ENCODE peak calls at places on chromosomes 4 and X, in eight cellular contexts. D is EL, P is neural crest cell, H is ascending aorta, A is activated gamma-delta T cell treated with Interleukin-2 at 50 U/mL for 16 hours, C is body of pancreas, M is tibial artery, F is mesendoderm. S is an unnamed sample.

GRCh38 chr4:159048166-159048886 is 54.6 kb upstream of the RAPGEF2 start:
- DNase-seq in D (peak; percentile 66), P (peak; percentile 23), H (peak; percentile 81), A (no peak), C (peak; percentile 76), M (peak; percentile 57), F (peak; percentile 62), S (peak; percentile 74)

GRCh38 chrX:155086202-155086840 is 15.0 kb downstream of the BRCC3 start:
- DNase-seq in D (peak; percentile 31), P (peak; percentile 14), H (no peak), A (peak; percentile 22), C (peak; percentile 56), M (no peak), F (peak; percentile 64), S (peak; percentile 30)

GRCh38 chr4:71148545-71148944 is 155.1 kb downstream of the DCK start:
- DNase-seq in D (no peak), P (no peak), H (no peak), A (no peak), C (no peak), M (no peak), F (no peak), S (no peak)

GRCh38 chr4:16227462-16227868 is 1.2 kb upstream of the TAPT1 start:
- DNase-seq in D (peak; percentile 21), P (no peak), H (peak; percentile 74), A (no peak), C (peak; percentile 43), M (peak; percentile 34), F (peak; percentile 51), S (peak; percentile 51)

GRCh38 chrX:30015440-30015839 is 199.9 kb upstream of the MAGEB2 start:
- DNase-seq in D (no peak), P (no peak), H (no peak), A (no peak), C (no peak), M (no peak), F (no peak), S (no peak)

GRCh38 chrX:104104676-104105075 is 7.6 kb upstream of the ZCCHC18 start:
- DNase-seq in D (no peak), P (no peak), H (no peak), A (no peak), C (no peak), M (no peak), F (no peak), S (no peak)

GRCh38 chrX:16999275-16999674 is 52.8 kb downstream of the REPS2 start:
- DNase-seq in D (no peak), P (no peak), H (no peak), A (no peak), C (no peak), M (no peak), F (no peak), S (no peak)

GRCh38 chr4:180811556-180811955 is 1431.6 kb upstream of the TENM3 start:
- DNase-seq in D (no peak), P (no peak), H (no peak), A (no peak), C (no peak), M (no peak), F (no peak), S (no peak)

GRCh38 chrX:24498975-24499374 is 33.9 kb downstream of the PDK3 start:
- DNase-seq in D (no peak), P (no peak), H (no peak), A (no peak), C (no peak), M (no peak), F (no peak), S (no peak)

GRCh38 chr4:2271279-2272025 is 9.5 kb upstream of the MXD4 start:
- DNase-seq in D (no peak), P (no peak), H (no peak), A (no peak), C (no peak), M (no peak), F (no peak), S (no peak)

GRCh38 chr4:100635899-100636298 is 118.1 kb upstream of the EMCN start:
- DNase-seq in D (no peak), P (no peak), H (no peak), A (no peak), C (peak; percentile 68), M (no peak), F (peak; percentile 23), S (no peak)

GRCh38 chr4:14539246-14539645 is 463.0 kb upstream of the CPEB2 start:
- DNase-seq in D (peak; percentile 21), P (no peak), H (no peak), A (no peak), C (no peak), M (no peak), F (no peak), S (no peak)

GRCh38 chr4:108706289-108706688 is 55.9 kb downstream of the OSTC start:
- DNase-seq in D (no peak), P (no peak), H (no peak), A (no peak), C (no peak), M (no peak), F (no peak), S (no peak)

GRCh38 chr4:175705407-175705806 is 106.7 kb downstream of the GPM6A start:
- DNase-seq in D (peak; percentile 12), P (peak; percentile 39), H (no peak), A (no peak), C (no peak), M (no peak), F (peak; percentile 67), S (no peak)

GRCh38 chrX:123920065-123920785 is 41.3 kb upstream of the STAG2 start:
- DNase-seq in D (peak; percentile 64), P (no peak), H (no peak), A (no peak), C (no peak), M (no peak), F (no peak), S (no peak)

GRCh38 chrX:51002160-51002632 is 91.7 kb downstream of the BMP15 start:
- DNase-seq in D (no peak), P (no peak), H (no peak), A (no peak), C (no peak), M (peak; percentile 43), F (no peak), S (no peak)

GRCh38 chr4:3346146-3346545 is 53.3 kb downstream of the RGS12 start:
- DNase-seq in D (peak; percentile 74), P (peak; percentile 41), H (no peak), A (peak; percentile 21), C (peak; percentile 62), M (peak; percentile 58), F (peak; percentile 76), S (peak; percentile 34)

GRCh38 chrX:121161501-121161933 is 114.1 kb downstream of the GLUD2 start:
- DNase-seq in D (no peak), P (no peak), H (no peak), A (no peak), C (no peak), M (no peak), F (peak; percentile 48), S (no peak)

GRCh38 chr4:113952452-113953029 is 26.9 kb downstream of the ARSJ start:
- DNase-seq in D (peak; percentile 58), P (peak; percentile 45), H (no peak), A (peak; percentile 9), C (peak; percentile 12), M (no peak), F (peak; percentile 84), S (no peak)

GRCh38 chr4:8099981-8100464 is 58.6 kb downstream of the ABLIM2 start:
- DNase-seq in D (no peak), P (no peak), H (no peak), A (no peak), C (no peak), M (no peak), F (no peak), S (peak; percentile 16)

GRCh38 chrX:129653181-129653984 is 1.4 kb downstream of the APLN start:
- DNase-seq in D (no peak), P (no peak), H (peak; percentile 67), A (no peak), C (no peak), M (no peak), F (no peak), S (no peak)

GRCh38 chrX:134244043-134244442 is 7.1 kb downstream of the CCDC160 start:
- DNase-seq in D (peak; percentile 30), P (no peak), H (no peak), A (no peak), C (no peak), M (no peak), F (no peak), S (no peak)

GRCh38 chrX:10518073-10518472 is 102.3 kb downstream of the MID1 start:
- DNase-seq in D (no peak), P (no peak), H (no peak), A (no peak), C (no peak), M (no peak), F (no peak), S (no peak)

GRCh38 chr4:8336412-8337075 is 67.0 kb downstream of the HTRA3 start:
- DNase-seq in D (peak; percentile 65), P (no peak), H (peak; percentile 35), A (no peak), C (no peak), M (no peak), F (no peak), S (no peak)